ENCODE peak calls at places on chromosomes 6 and 20, in eight cellular contexts. A is fibroblast of mammary gland; Z is CD4-positive, CD25-positive, alpha-beta regulatory T cell; N is ovary; J is brain microvascular endothelial cell; H is CD4-positive, alpha-beta memory T cell; M is CD8-positive, alpha-beta memory T cell; P is PC-9. Q is an unnamed sample.

GRCh38 chr6:141540207-141540606 is 592.5 kb upstream of the GJE1 start:
- DNase-seq in P (no peak), Z (no peak), J (no peak), H (no peak), N (no peak), A (no peak), M (no peak), Q (no peak)

GRCh38 chr6:29797120-29797519 is 30.5 kb upstream of the HLA-G start:
- DNase-seq in A (peak; percentile 95), M (no peak), P (peak; percentile 42), Z (no peak), J (peak; percentile 7), H (no peak), N (no peak), Q (no peak)

GRCh38 chr20:38805502-38805957 is at the start of gene PPP1R16B:
- DNase-seq in Z (peak; percentile 68), P (no peak), A (no peak), M (peak; percentile 77), J (no peak), H (peak; percentile 80), N (no peak), Q (peak; percentile 77)

GRCh38 chr6:11734861-11735652 is 43.5 kb downstream of the ADTRP start:
- DNase-seq in J (no peak), Z (no peak), N (no peak), A (no peak), P (peak; percentile 91), M (no peak), H (no peak), Q (no peak)

GRCh38 chr20:31845300-31845863 is at the start of gene FOXS1:
- DNase-seq in N (peak; percentile 43), A (no peak), J (peak; percentile 51), Z (no peak), M (no peak), P (no peak), H (no peak), Q (no peak)

GRCh38 chr6:98036344-98036743 is 753.3 kb upstream of the MMS22L start:
- DNase-seq in P (no peak), M (no peak), H (no peak), N (no peak), A (no peak), J (no peak), Z (no peak), Q (no peak)

GRCh38 chr6:49632712-49633111 is 3.9 kb downstream of the RHAG start:
- DNase-seq in M (no peak), H (no peak), A (no peak), J (no peak), P (no peak), N (no peak), Z (no peak), Q (no peak)

GRCh38 chr6:15993716-15994228 is 135.1 kb upstream of the MYLIP start:
- DNase-seq in H (no peak), J (no peak), N (no peak), Z (no peak), M (peak; percentile 9), A (no peak), P (no peak), Q (no peak)

GRCh38 chr6:33091957-33092356 is 16.2 kb downstream of the HLA-DPB1 start:
- DNase-seq in N (no peak), A (no peak), H (peak; percentile 41), P (no peak), J (no peak), Z (peak; percentile 39), M (peak; percentile 43), Q (peak; percentile 31)

GRCh38 chr6:142013286-142013685 is 119.4 kb upstream of the GJE1 start:
- DNase-seq in Z (no peak), N (no peak), J (peak; percentile 59), P (peak; percentile 87), A (peak; percentile 92), M (no peak), H (no peak), Q (no peak)

GRCh38 chr6:73285674-73286283 is 22.8 kb upstream of the KHDC1 start:
- DNase-seq in Z (no peak), J (peak; percentile 53), P (peak; percentile 43), H (peak; percentile 8), A (peak; percentile 79), M (no peak), N (no peak), Q (no peak)

GRCh38 chr20:62921119-62921687 is 5.1 kb downstream of the DIDO1 start:
- DNase-seq in A (peak; percentile 63), P (peak; percentile 56), N (no peak), H (peak; percentile 62), Z (peak; percentile 53), J (peak; percentile 63), M (peak; percentile 58), Q (peak; percentile 64)

GRCh38 chr6:163327936-163328335 is 86.6 kb upstream of the QKI start:
- DNase-seq in N (no peak), H (no peak), J (no peak), M (no peak), A (peak; percentile 29), Z (no peak), P (no peak), Q (no peak)

GRCh38 chr6:160347259-160348208 is 644 bp upstream of the SLC22A3 start:
- DNase-seq in A (no peak), N (no peak), Z (no peak), M (no peak), P (no peak), J (no peak), H (no peak), Q (no peak)

GRCh38 chr6:160349837-160350236 is 1.7 kb downstream of the SLC22A3 start:
- DNase-seq in M (no peak), J (no peak), H (no peak), N (no peak), Z (no peak), A (no peak), P (no peak), Q (no peak)

GRCh38 chr6:160348552-160349441 is 619 bp downstream of the SLC22A3 start:
- DNase-seq in Z (no peak), A (no peak), H (no peak), M (no peak), J (no peak), N (peak; percentile 78), P (no peak), Q (no peak)

GRCh38 chr6:160344281-160344680 is 3.9 kb upstream of the SLC22A3 start:
- DNase-seq in N (no peak), P (no peak), H (no peak), M (no peak), A (no peak), J (no peak), Z (no peak), Q (no peak)

DNA sequence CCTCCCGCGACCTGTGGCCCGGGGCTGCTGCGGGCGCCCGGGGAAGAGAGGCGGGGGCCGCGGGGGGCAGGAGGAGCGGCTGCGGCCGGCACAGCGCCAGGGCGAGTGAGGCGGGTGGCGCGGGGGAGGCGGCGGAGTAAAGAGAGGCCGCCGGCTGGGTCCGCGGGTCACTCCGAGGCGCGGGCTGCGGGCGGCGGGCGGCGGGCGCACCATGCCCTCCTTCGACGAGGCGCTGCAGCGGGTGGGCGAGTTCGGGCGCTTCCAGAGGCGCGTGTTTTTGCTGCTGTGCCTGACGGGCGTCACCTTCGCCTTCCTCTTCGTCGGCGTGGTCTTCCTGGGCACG is at the start of gene SLC22A3:
- DNase-seq in Z (no peak), P (no peak), H (no peak), A (no peak), M (no peak), J (no peak), N (peak; percentile 88), Q (no peak)
- H3K4me3 ChIP-seq in Z (no peak within 1 kb of the TSS), P (no peak within 1 kb of the TSS), H (no peak within 1 kb of the TSS), A (peak within 1 kb of the TSS; percentile 40), M (no peak within 1 kb of the TSS), J (peak within 1 kb of the TSS; percentile 55), N (peak within 1 kb of the TSS; percentile 76), Q (no peak within 1 kb of the TSS)

GRCh38 chr20:64047968-64048401 is 1.5 kb downstream of the SOX18 start:
- DNase-seq in A (no peak), N (no peak), M (no peak), Z (no peak), H (no peak), P (no peak), J (no peak), Q (no peak)
- H3K4me3 ChIP-seq in A (no peak overlapping the region), N (no peak overlapping the region), M (no peak overlapping the region), Z (no peak overlapping the region), H (no peak overlapping the region), P (no peak overlapping the region), J (no peak overlapping the region), Q (no peak overlapping the region)

GRCh38 chr6:145811741-145812140 is 2.9 kb downstream of the FBXO30 start:
- DNase-seq in P (no peak), A (no peak), H (no peak), M (no peak), Z (no peak), N (no peak), J (no peak), Q (no peak)
- H3K4me3 ChIP-seq in P (peak overlapping the region; percentile 73), A (no peak overlapping the region), H (no peak overlapping the region), M (no peak overlapping the region), Z (no peak overlapping the region), N (no peak overlapping the region), J (no peak overlapping the region), Q (no peak overlapping the region)

DNA sequence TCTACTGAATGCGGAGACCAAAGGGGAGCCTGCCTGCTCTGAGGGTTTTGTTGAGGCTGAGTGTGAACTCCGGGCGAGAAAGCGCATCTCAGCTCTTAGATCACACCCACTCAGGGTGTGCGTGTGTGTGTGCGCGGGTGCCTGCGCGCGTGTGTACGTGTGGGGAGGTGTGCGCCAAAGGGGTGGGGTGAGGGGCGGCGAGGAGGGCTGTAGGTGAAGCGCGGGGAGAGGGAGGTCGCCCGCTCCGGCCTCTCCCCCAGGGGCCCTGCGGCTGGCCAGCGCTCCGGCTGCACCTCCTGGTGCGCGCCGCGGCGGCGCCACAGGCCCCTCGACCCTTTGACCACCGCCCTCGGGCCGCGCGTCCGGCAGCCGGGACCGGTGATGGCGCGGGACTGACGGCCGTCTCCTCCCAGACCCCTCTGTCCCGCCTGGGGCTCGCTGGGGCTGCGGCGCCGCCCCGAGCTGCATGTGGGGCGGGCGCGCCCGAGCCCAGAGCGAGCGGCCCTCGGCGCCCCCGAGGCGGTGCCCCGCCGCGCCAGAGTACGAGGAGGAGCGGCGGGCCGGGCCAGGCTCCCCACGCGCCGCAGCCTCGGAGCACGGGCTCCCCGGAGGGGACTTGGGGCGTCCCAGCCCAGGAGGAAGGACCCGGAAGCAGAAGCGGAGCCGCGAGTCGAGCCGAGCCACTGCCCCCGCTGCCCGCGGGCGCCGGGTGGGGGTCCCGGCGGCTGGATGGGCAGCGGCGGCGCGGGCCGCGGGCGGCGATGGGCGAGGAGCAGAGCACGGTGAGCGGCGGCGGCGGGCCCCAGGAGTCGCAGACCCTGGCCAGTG is at the start of gene RNF217:
- DNase-seq in Z (no peak), N (peak; percentile 87), H (no peak), M (no peak), P (peak; percentile 51), J (peak; percentile 52), A (peak; percentile 57), Q (no peak)
- H3K4me3 ChIP-seq in Z (no peak within 1 kb of the TSS), N (peak within 1 kb of the TSS; percentile 47), H (no peak within 1 kb of the TSS), M (no peak within 1 kb of the TSS), P (peak within 1 kb of the TSS; percentile 79), J (peak within 1 kb of the TSS; percentile 82), A (peak within 1 kb of the TSS; percentile 76), Q (no peak within 1 kb of the TSS)

GRCh38 chr20:60137657-60138245 is 179.5 kb downstream of the CDH26 start:
- DNase-seq in N (no peak), J (peak; percentile 53), H (peak; percentile 15), Z (no peak), A (peak; percentile 25), M (no peak), P (no peak), Q (peak; percentile 87)
- H3K4me3 ChIP-seq in N (peak overlapping the region; percentile 18), J (peak overlapping the region; percentile 45), H (no peak overlapping the region), Z (peak overlapping the region; percentile 60), A (no peak overlapping the region), M (peak overlapping the region; percentile 48), P (no peak overlapping the region), Q (peak overlapping the region; percentile 67)

GRCh38 chr6:124984668-124985338 is 22.6 kb downstream of the RNF217 start:
- DNase-seq in M (no peak), P (no peak), Z (no peak), H (no peak), J (no peak), A (no peak), N (no peak), Q (no peak)
- H3K4me3 ChIP-seq in M (no peak overlapping the region), P (no peak overlapping the region), Z (no peak overlapping the region), H (no peak overlapping the region), J (no peak overlapping the region), A (no peak overlapping the region), N (no peak overlapping the region), Q (no peak overlapping the region)

Q was measured in Jurkat, Clone E6-1.